ENCODE peak calls at places on chromosomes 7 and 10, in seven cellular contexts. T is HFFc6, Z is fibroblast of the aortic adventitia, R is left ventricle myocardium inferior, X is cardiac muscle cell, L is neural progenitor cell, K is GM20000. P is an unnamed sample.

GRCh38 chr10:50991496-50992355 is 82.6 kb upstream of the PRKG1 start:
- DNase-seq in T (no peak), Z (peak), R (peak), X (peak), L (peak), K (no peak), P (no peak)

GRCh38 chr7:106947244-106947728 is 82.2 kb downstream of the PIK3CG start:
- DNase-seq in T (peak), Z (peak), R (no peak), X (peak), L (peak), K (peak), P (peak)

GRCh38 chr7:103905997-103906396 is 83.5 kb downstream of the RELN start:
- DNase-seq in T (no peak), Z (no peak), R (no peak), X (no peak), L (no peak), K (no peak), P (no peak)

GRCh38 chr10:124917939-124918830 is 23.7 kb upstream of the ZRANB1 start:
- DNase-seq in T (peak), Z (peak), R (no peak), X (peak), L (no peak), K (no peak), P (no peak)

GRCh38 chr7:1533569-1534329 is 3.2 kb downstream of the MAFK start:
- DNase-seq in T (peak), Z (peak), R (peak), X (peak), L (no peak), K (peak), P (peak)

GRCh38 chr7:95886501-95887090 is 114.2 kb downstream of the DYNC1I1 start:
- DNase-seq in T (no peak), Z (no peak), R (no peak), X (peak), L (no peak), K (no peak), P (no peak)

GRCh38 chr10:130040351-130040750 is 70.3 kb downstream of the C10orf143 start:
- DNase-seq in T (no peak), Z (no peak), R (no peak), X (no peak), L (no peak), K (no peak), P (no peak)

GRCh38 chr10:71220689-71221540 is 8.5 kb downstream of the UNC5B start:
- DNase-seq in T (no peak), Z (no peak), R (no peak), X (no peak), L (no peak), K (no peak), P (no peak)

GRCh38 chr10:14653271-14654161 is 121.2 kb downstream of the FAM107B start:
- DNase-seq in T (peak), Z (peak), R (no peak), X (peak), L (peak), K (no peak), P (peak)

GRCh38 chr7:67462781-67463191 is 466.2 kb downstream of the TYW1 start:
- DNase-seq in T (no peak), Z (no peak), R (no peak), X (peak), L (no peak), K (no peak), P (no peak)

GRCh38 chr7:55912748-55913158 is 25.5 kb downstream of the ZNF713 start:
- DNase-seq in T (no peak), Z (no peak), R (no peak), X (no peak), L (no peak), K (no peak), P (no peak)

GRCh38 chr10:18293536-18294510 is 153.6 kb downstream of the CACNB2 start:
- DNase-seq in T (no peak), Z (no peak), R (no peak), X (no peak), L (no peak), K (no peak), P (no peak)

GRCh38 chr10:96401036-96401435 is 42.2 kb upstream of the OPALIN start:
- DNase-seq in T (no peak), Z (no peak), R (no peak), X (no peak), L (peak), K (no peak), P (no peak)

GRCh38 chr10:29585488-29585976 is 49.2 kb downstream of the SVIL start:
- DNase-seq in T (no peak), Z (no peak), R (no peak), X (peak), L (peak), K (no peak), P (no peak)

GRCh38 chr10:120131183-120131582 is 238.7 kb downstream of the SEC23IP start:
- DNase-seq in T (no peak), Z (peak), R (no peak), X (peak), L (peak), K (no peak), P (no peak)

GRCh38 chr10:48444266-48444665 is 137.8 kb downstream of the MAPK8 start:
- DNase-seq in T (peak), Z (peak), R (no peak), X (peak), L (peak), K (no peak), P (no peak)

GRCh38 chr10:46539596-46540411 is 16.7 kb downstream of the GPRIN2 start:
- DNase-seq in T (no peak), Z (peak), R (no peak), X (peak), L (no peak), K (no peak), P (no peak)

GRCh38 chr7:134549366-134549765 is 456 bp downstream of the AKR1B15 start:
- DNase-seq in T (no peak), Z (no peak), R (no peak), X (no peak), L (no peak), K (no peak), P (no peak)

GRCh38 chr10:17074548-17074860 is 55.1 kb downstream of the CUBN start:
- DNase-seq in T (peak), Z (peak), R (no peak), X (no peak), L (no peak), K (no peak), P (no peak)

GRCh38 chr7:12777257-12777656 is 89.8 kb downstream of the ARL4A start:
- DNase-seq in T (no peak), Z (no peak), R (no peak), X (no peak), L (no peak), K (no peak), P (no peak)

GRCh38 chr7:15829689-15830088 is 143.2 kb upstream of the MEOX2 start:
- DNase-seq in T (no peak), Z (peak), R (no peak), X (peak), L (no peak), K (no peak), P (no peak)

GRCh38 chr7:31065021-31065593 is 13.0 kb downstream of the ADCYAP1R1 start:
- DNase-seq in T (no peak), Z (no peak), R (peak), X (no peak), L (peak), K (no peak), P (no peak)
- TF ChIP-seq CTCF in T (no peak), Z (no peak), R (no peak), X (no peak), L (peak), K (no peak), P (no peak)

DNA sequence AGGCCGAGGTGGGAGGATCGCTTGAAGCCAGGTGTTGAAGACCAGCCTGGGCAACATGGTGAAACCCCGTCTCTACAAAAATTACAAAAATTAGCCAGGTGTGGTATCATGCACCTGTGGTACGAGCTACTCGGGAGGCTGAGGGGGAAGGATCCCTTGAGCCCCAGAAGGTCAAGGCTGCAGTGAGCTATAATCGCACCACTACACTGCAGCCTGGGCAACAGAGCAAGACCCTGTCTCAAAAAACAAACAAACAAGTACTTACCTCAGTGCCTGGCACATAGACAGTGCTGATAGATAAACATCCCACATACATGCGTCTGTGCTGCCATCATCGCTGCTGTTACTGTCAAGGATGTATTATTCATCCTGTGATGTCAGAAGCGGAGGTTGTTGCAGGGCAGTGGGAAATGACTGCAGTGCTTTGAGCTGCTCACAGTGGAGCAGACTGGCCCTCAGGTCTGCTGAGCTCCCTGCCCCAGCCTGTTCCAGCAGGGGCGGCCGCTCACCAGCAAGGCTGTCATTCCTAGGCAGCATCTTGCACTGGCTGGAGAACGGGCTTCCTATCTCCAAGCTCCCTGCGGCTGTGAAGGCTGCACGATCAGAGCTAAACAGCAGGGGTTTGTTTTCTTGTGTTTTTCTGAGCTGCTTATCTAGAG is 18.6 kb downstream of the FOXK1 start:
- DNase-seq in T (peak), Z (peak), R (no peak), X (peak), L (peak), K (no peak), P (no peak)
- TF ChIP-seq CTCF in T (no peak), Z (no peak), R (no peak), X (peak), L (no peak), K (no peak), P (no peak)

DNA sequence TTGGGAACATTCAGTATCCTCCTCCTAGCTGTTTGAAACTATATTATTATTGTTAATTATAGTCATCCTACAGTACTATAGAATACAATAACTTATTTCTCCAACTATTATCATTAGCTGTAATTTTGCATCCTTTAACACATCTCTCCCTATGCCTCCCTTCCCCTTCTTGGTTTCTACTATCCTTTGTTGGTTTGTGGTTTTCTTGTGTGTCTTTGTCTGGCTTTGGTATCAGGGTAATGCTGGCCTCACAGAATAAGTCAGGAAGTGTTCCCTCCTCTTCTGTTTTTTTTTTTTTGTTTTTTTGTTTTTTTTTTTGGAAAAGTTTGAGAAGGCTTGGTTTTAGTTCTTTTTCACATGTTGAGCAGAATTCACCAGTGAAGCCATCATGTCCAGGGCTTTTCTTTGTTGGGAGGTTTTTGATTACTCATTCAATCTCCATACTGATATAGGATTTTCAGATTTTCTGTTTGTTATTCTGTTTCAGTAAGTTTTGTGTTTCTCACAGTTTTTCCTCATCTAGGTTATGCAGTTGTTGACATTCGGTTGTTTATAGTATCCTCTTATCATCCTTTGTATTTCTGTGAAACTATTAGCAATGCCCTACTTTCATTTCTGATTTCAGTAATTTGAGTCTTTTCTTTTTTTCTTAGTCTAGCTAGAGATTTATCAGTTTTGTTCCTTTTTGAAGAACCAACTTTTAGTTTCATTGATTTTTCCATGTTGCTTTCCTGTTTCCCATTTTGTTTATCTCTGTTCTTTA is 21.6 kb downstream of the C1GALT1 start:
- DNase-seq in T (no peak), Z (no peak), R (no peak), X (no peak), L (no peak), K (no peak), P (no peak)
- TF ChIP-seq CTCF in T (no peak), Z (no peak), R (no peak), X (no peak), L (no peak), K (no peak), P (no peak)

DNA sequence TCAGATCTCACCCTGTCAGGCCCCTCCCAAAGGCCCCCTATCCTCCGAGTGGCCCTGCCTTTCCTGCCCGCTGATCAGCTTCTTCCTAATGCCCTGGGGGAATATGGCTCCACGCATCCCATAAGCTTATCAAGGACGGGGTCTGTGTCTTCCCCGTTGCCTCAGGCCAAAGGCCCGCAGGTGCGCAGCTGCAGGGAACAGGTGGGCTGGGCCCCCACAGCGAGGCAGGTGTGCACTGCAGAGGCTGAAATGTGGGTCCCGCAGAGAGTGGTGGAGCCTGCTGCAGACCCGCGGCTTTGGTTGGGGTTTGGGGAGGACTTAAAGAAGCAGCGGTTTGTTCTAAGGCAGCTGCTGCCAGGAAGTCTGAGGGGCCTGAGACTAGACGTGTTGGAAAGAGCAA is 220.8 kb upstream of the TCERG1L start:
- DNase-seq in T (no peak), Z (no peak), R (no peak), X (no peak), L (no peak), K (no peak), P (no peak)
- TF ChIP-seq CTCF in T (no peak), Z (no peak), R (no peak), X (no peak), L (no peak), K (no peak), P (no peak)

DNA sequence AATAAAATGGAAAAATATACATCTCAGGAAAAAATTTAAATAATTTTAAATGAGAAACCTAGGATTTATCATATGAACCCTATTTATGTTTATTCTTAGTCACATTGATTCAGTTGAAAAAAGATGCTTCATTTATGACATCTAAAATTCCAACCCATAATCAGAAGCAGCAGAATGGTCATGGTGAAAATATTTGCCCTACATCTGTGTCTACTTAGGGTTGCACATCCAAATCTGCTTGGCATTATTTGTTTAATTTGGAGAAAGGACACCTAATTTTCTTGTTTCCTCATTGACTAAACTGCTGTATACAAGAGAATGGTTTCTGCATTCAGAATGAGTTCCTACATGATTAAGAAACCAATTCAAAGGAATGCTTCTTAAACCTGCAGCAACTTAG is 72.9 kb upstream of the SKAP2 start:
- DNase-seq in T (no peak), Z (no peak), R (no peak), X (no peak), L (no peak), K (no peak), P (no peak)
- TF ChIP-seq CTCF in T (no peak), Z (no peak), R (no peak), X (no peak), L (no peak), K (no peak), P (no peak)

DNA sequence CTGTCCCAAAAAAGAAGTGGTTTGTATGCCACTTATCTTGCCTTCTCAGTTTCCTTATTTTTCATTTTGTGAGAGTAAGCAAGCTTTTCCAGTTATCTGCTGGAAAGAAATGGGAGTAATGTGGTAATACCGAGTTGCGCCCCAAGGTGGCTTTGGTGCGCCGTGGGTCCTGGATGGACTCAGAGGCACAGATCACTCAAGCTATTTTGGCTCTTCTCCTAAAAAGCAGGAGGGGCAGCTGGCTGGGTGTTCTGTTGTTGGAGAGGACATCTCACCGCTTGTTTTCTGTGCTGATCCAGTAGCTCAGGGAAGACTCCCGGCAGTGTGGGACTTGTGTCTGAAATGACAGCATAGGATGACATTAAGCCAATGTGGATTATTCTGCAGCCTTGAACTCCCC is 16.4 kb downstream of the PRKRIP1 start:
- DNase-seq in T (peak), Z (peak), R (peak), X (peak), L (peak), K (no peak), P (no peak)
- TF ChIP-seq CTCF in T (peak), Z (peak), R (peak), X (peak), L (peak), K (peak), P (peak)

GRCh38 chr7:69776611-69777010 is 178.3 kb downstream of the AUTS2 start:
- DNase-seq in T (no peak), Z (peak), R (no peak), X (peak), L (no peak), K (no peak), P (peak)
- TF ChIP-seq CTCF in T (no peak), Z (no peak), R (no peak), X (no peak), L (no peak), K (no peak), P (no peak)